ENCODE peak calls at places on chromosomes 2 and 18, in four cellular contexts. One of them, this sample, is unnamed.

GRCh38 chr18:76208632-76209308 is 286.3 kb downstream of the ZNF516 start:
- DNase-seq in neuronal stem cell: no peak
- DNase-seq in HCT116: no peak
- DNase-seq in PC-3: no peak
- DNase-seq in this sample: no peak

GRCh38 chr2:145851730-145852129 is 1331.8 kb upstream of the ZEB2 start:
- DNase-seq in neuronal stem cell: no peak
- DNase-seq in HCT116: no peak
- DNase-seq in PC-3: no peak
- DNase-seq in this sample: peak; percentile 8

GRCh38 chr18:63421514-63421913 is 762 bp downstream of the VPS4B start:
- DNase-seq in PC-3: no peak
- DNase-seq in neuronal stem cell: no peak
- DNase-seq in HCT116: no peak
- DNase-seq in this sample: peak; percentile 44

GRCh38 chr18:48136544-48137353 is 206.3 kb upstream of the SMAD2 start:
- DNase-seq in PC-3: no peak
- DNase-seq in HCT116: no peak
- DNase-seq in neuronal stem cell: no peak
- DNase-seq in this sample: peak; percentile 15

GRCh38 chr18:9916067-9916684 is 2.4 kb downstream of the VAPA start:
- DNase-seq in HCT116: no peak
- DNase-seq in PC-3: peak; percentile 30
- DNase-seq in neuronal stem cell: no peak
- DNase-seq in this sample: peak; percentile 51

GRCh38 chr18:57002627-57003026 is 144.3 kb upstream of the BOD1L2 start:
- DNase-seq in neuronal stem cell: no peak
- DNase-seq in HCT116: no peak
- DNase-seq in PC-3: no peak
- DNase-seq in this sample: no peak

GRCh38 chr18:61606759-61607158 is 273.5 kb downstream of the CDH20 start:
- DNase-seq in HCT116: peak; percentile 81
- DNase-seq in neuronal stem cell: peak; percentile 2
- DNase-seq in PC-3: peak; percentile 82
- DNase-seq in this sample: peak; percentile 72

GRCh38 chr2:8086796-8087479 is 594.9 kb upstream of the ID2 start:
- DNase-seq in PC-3: peak; percentile 92
- DNase-seq in HCT116: no peak
- DNase-seq in neuronal stem cell: no peak
- DNase-seq in this sample: peak; percentile 84

GRCh38 chr2:2542966-2543555 is 212.0 kb upstream of the MYT1L start:
- DNase-seq in PC-3: no peak
- DNase-seq in neuronal stem cell: no peak
- DNase-seq in HCT116: no peak
- DNase-seq in this sample: no peak

GRCh38 chr2:28185153-28185552 is 207.5 kb upstream of the FOSL2 start:
- DNase-seq in HCT116: no peak
- DNase-seq in PC-3: peak; percentile 52
- DNase-seq in neuronal stem cell: no peak
- DNase-seq in this sample: no peak

GRCh38 chr18:44586782-44587524 is 93.7 kb upstream of the SETBP1 start:
- DNase-seq in HCT116: no peak
- DNase-seq in neuronal stem cell: no peak
- DNase-seq in PC-3: no peak
- DNase-seq in this sample: no peak

GRCh38 chr2:212538156-212539144 is at the start of gene ERBB4:
- DNase-seq in neuronal stem cell: peak; percentile 21
- DNase-seq in HCT116: no peak
- DNase-seq in PC-3: peak; percentile 10
- DNase-seq in this sample: peak; percentile 51

GRCh38 chr2:63984606-63985359 is 34.4 kb downstream of the VPS54 start:
- DNase-seq in HCT116: no peak
- DNase-seq in neuronal stem cell: no peak
- DNase-seq in PC-3: no peak
- DNase-seq in this sample: peak; percentile 8

GRCh38 chr2:44943693-44944101 is 2.2 kb downstream of the SIX3 start:
- DNase-seq in HCT116: no peak
- DNase-seq in neuronal stem cell: no peak
- DNase-seq in PC-3: no peak
- DNase-seq in this sample: no peak

GRCh38 chr2:128817171-128817570 is 498.5 kb upstream of the HS6ST1 start:
- DNase-seq in PC-3: no peak
- DNase-seq in neuronal stem cell: no peak
- DNase-seq in HCT116: no peak
- DNase-seq in this sample: no peak

GRCh38 chr2:178152033-178152432 is 39.8 kb downstream of the RBM45 start:
- DNase-seq in HCT116: no peak
- DNase-seq in neuronal stem cell: no peak
- DNase-seq in PC-3: no peak
- DNase-seq in this sample: peak; percentile 40

DNA sequence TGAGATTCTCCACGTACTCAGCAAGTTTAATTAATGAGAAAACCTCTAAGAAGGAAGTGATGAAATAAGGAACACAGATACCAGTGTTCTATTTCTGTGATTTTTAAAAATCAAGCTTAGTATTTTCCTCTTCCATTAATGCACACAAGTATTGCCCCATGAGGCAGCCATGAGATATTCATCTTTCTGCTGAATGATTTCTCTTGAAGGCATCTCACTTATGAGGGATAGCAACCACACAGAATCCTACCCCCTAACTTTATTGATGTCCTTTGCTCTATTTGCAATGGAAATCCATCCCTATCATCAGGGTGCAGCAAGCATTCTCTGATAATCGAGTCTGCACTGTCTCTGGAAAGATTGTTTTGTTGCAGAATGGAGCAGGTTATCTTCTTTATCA is 244.1 kb upstream of the NRP2 start:
- DNase-seq in neuronal stem cell: no peak
- DNase-seq in HCT116: no peak
- DNase-seq in PC-3: no peak
- DNase-seq in this sample: peak; percentile 24
- H3K9ac ChIP-seq in neuronal stem cell: no peak overlapping the region
- H3K9ac ChIP-seq in HCT116: no peak overlapping the region
- H3K9ac ChIP-seq in PC-3: no peak overlapping the region
- H3K9ac ChIP-seq in this sample: no peak overlapping the region

GRCh38 chr2:109201465-109202420 is 72.7 kb downstream of the SH3RF3 start:
- DNase-seq in HCT116: no peak
- DNase-seq in neuronal stem cell: no peak
- DNase-seq in PC-3: no peak
- DNase-seq in this sample: no peak
- H3K9ac ChIP-seq in HCT116: no peak overlapping the region
- H3K9ac ChIP-seq in neuronal stem cell: no peak overlapping the region
- H3K9ac ChIP-seq in PC-3: no peak overlapping the region
- H3K9ac ChIP-seq in this sample: no peak overlapping the region

DNA sequence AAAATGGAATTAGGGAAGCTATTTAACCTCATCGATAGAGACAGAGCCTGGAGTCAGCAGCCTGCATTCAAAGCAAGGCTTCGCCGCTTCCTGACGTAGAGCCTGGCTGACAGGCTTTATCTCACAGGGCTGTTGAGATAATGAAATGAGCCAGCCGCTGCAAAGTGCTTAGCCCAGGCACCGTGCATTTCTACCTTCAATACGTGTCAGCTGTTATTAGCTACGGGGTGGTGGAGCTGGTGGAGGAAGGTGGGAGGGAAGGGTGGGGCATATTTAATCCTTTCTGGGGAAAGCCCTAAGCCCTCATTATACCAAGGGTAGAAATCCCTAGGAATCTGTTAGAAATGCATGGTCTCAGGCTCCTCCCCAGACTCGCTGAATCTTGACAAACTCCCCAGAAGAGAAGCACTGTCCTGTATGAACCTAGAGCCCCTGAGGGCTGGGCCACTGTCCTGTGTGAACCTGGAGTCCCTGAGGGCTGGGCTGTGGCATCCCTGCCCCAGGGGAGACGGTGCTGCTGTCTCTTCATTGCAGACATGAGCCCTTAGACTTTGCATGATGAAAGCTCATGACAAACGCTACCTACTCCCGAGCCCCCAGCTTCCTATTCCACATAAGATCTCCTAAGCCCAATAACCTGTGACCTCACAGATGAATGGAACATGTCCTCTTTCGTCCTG is 72.4 kb downstream of the ALPK2 start:
- DNase-seq in HCT116: no peak
- DNase-seq in neuronal stem cell: peak; percentile 50
- DNase-seq in PC-3: no peak
- DNase-seq in this sample: no peak
- H3K9ac ChIP-seq in HCT116: no peak overlapping the region
- H3K9ac ChIP-seq in neuronal stem cell: no peak overlapping the region
- H3K9ac ChIP-seq in PC-3: no peak overlapping the region
- H3K9ac ChIP-seq in this sample: no peak overlapping the region

DNA sequence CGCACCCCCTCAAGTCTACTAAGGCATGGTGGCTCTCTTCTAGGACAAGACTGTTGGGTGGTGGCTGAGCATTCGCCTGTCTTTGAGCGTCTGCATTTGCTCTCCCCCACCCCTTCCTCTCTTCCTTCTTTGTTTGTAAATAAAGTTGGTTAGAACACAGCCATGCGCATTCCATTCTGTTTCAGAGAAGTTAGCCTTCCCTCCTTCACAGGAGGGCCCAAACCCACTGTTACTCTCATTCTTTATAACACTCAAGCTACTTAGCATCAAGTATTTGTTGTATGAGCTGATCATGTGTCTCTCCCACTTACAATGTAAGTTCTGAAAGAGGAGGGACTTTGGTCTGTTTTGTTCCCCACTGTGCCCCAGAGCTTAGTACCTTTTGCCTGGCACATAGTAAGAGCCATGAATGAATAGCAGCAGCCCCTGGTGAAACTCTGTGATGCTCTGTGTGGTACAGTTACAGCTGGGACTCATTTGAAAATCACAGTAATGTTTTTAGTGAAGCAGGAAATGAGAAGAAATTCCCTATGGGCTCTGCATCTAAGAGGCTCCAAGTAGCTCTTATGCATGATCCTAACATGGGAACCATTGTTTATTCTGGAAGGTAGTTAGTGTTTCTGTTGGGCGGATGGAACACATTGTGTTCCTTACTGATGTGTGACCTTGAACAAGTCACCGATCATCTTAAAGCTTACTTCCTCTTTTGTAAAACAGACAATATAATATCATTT is 7.7 kb downstream of the MGAT5 start:
- DNase-seq in PC-3: no peak
- DNase-seq in HCT116: no peak
- DNase-seq in neuronal stem cell: no peak
- DNase-seq in this sample: peak; percentile 60
- H3K9ac ChIP-seq in PC-3: no peak overlapping the region
- H3K9ac ChIP-seq in HCT116: no peak overlapping the region
- H3K9ac ChIP-seq in neuronal stem cell: no peak overlapping the region
- H3K9ac ChIP-seq in this sample: no peak overlapping the region

DNA sequence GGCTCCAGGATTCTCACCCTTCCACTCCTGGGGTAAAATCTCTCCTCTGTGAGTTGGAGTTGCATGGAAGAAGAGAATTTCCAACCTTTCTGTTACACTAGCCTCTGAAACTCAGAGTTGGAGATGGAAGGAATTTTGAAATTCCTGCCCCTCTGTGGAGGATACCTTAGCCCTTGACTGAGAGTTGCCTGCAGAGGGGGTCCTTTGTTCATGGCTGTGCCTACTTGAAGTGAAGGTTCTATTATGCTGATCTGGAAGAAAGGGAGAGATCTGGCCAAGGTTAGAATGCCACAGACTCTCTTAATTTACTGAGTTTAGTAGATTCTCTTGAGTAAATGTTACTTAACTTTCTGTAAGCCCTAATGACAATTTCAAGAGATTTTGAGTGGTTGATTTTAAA is 626.6 kb upstream of the GYPC start:
- DNase-seq in PC-3: no peak
- DNase-seq in neuronal stem cell: peak; percentile 6
- DNase-seq in HCT116: no peak
- DNase-seq in this sample: no peak
- H3K9ac ChIP-seq in PC-3: no peak overlapping the region
- H3K9ac ChIP-seq in neuronal stem cell: no peak overlapping the region
- H3K9ac ChIP-seq in HCT116: no peak overlapping the region
- H3K9ac ChIP-seq in this sample: no peak overlapping the region

DNA sequence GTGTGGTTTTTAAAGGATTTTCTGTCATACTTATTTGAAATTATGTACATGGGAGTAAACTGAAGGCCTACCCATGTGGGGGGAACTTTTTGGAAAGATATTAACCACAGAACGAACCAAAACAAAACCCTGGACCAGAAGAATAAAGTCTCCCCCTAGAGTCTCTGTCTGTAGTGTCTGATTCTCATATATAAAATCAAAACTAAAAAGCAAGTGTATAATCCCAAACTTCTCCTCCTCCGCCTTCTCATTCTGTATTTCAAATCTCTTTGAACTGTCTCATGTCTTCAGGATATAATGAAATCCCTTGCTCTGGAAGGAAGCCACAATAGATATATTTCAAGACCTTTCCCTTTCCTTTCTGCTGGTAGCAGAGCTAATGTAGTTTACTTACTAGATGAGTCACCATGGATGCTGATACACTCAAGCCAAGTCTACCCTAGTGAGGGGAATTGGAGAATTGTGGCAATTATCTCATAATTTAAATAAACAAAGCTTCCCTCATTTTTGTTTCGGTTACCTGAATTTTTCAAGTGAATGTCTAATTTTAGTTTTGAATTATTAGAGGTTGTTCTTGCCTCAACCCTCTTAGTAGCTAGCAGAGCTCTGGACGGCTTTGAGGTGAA is 33.5 kb upstream of the CCDC93 start:
- DNase-seq in HCT116: no peak
- DNase-seq in PC-3: peak; percentile 84
- DNase-seq in neuronal stem cell: no peak
- DNase-seq in this sample: peak; percentile 28
- H3K9ac ChIP-seq in HCT116: no peak overlapping the region
- H3K9ac ChIP-seq in PC-3: peak overlapping the region; percentile 24
- H3K9ac ChIP-seq in neuronal stem cell: no peak overlapping the region
- H3K9ac ChIP-seq in this sample: peak overlapping the region; percentile 81

DNA sequence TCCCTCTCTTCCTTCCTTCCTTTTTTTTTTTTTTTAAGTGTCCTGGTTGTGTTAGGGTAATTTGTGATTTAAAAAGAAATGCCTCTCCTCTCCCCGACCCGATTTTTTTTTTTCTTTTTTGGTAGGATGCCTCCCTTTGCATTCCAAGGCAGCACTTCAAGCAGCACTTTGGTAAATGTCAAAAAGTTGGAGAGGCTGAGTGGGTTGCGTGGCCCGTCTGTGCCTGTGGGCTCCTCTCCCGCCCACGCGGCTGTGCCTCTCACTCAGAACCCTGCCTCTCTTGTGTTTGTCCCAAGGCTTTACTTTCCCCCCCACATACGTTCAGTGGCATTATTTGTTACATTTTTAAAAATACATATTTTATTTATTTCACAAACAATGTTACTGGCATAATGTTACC is 147.5 kb downstream of the AGAP1 start:
- DNase-seq in PC-3: no peak
- DNase-seq in HCT116: no peak
- DNase-seq in neuronal stem cell: no peak
- DNase-seq in this sample: peak; percentile 64
- H3K9ac ChIP-seq in PC-3: no peak overlapping the region
- H3K9ac ChIP-seq in HCT116: no peak overlapping the region
- H3K9ac ChIP-seq in neuronal stem cell: no peak overlapping the region
- H3K9ac ChIP-seq in this sample: peak overlapping the region; percentile 66

GRCh38 chr2:196277002-196277401 is 105.6 kb upstream of the STK17B start:
- DNase-seq in neuronal stem cell: no peak
- DNase-seq in HCT116: no peak
- DNase-seq in PC-3: peak; percentile 59
- DNase-seq in this sample: peak; percentile 78

GRCh38 chr2:196274387-196274809 is 103.0 kb upstream of the STK17B start:
- DNase-seq in neuronal stem cell: no peak
- DNase-seq in PC-3: peak; percentile 38
- DNase-seq in HCT116: no peak
- DNase-seq in this sample: peak; percentile 78

GRCh38 chr2:196278491-196278911 is 107.1 kb upstream of the STK17B start:
- DNase-seq in neuronal stem cell: no peak
- DNase-seq in HCT116: no peak
- DNase-seq in PC-3: peak; percentile 73
- DNase-seq in this sample: peak; percentile 74

GRCh38 chr2:196276421-196276820 is 105.0 kb upstream of the STK17B start:
- DNase-seq in PC-3: peak; percentile 24
- DNase-seq in neuronal stem cell: no peak
- DNase-seq in HCT116: no peak
- DNase-seq in this sample: no peak

GRCh38 chr2:196275646-196276352 is 104.4 kb upstream of the STK17B start:
- DNase-seq in neuronal stem cell: no peak
- DNase-seq in HCT116: no peak
- DNase-seq in PC-3: peak; percentile 35
- DNase-seq in this sample: peak; percentile 66
- H3K9ac ChIP-seq in neuronal stem cell: no peak overlapping the region
- H3K9ac ChIP-seq in HCT116: no peak overlapping the region
- H3K9ac ChIP-seq in PC-3: no peak overlapping the region
- H3K9ac ChIP-seq in this sample: peak overlapping the region; percentile 47

This sample was measured in adipocyte.